ENCODE peak calls at places on chromosome 5, in nine cellular contexts. M, L, V, K, W, C, I, R and N are unnamed samples.

GRCh38 chr5:123810253-123810652 is 298.3 kb downstream of the CSNK1G3 start:
- DNase-seq in M (no peak), L (peak), V (no peak), K (no peak), W (peak), C (no peak), I (no peak), R (no peak), N (no peak)

GRCh38 chr5:87645241-87645640 is 232.5 kb upstream of the CCNH start:
- DNase-seq in M (no peak), L (no peak), V (no peak), K (no peak), W (no peak), C (no peak), I (no peak), R (no peak), N (no peak)

GRCh38 chr5:88954511-88954910 is 71.5 kb upstream of the MEF2C start:
- DNase-seq in M (no peak), L (no peak), V (no peak), K (no peak), W (no peak), C (no peak), I (no peak), R (no peak), N (no peak)

GRCh38 chr5:172620506-172620905 is 20.6 kb upstream of the NEURL1B start:
- DNase-seq in M (no peak), L (no peak), V (no peak), K (no peak), W (no peak), C (no peak), I (no peak), R (no peak), N (no peak)

GRCh38 chr5:129541648-129542251 is 81.7 kb downstream of the ADAMTS19 start:
- DNase-seq in M (no peak), L (no peak), V (no peak), K (peak), W (no peak), C (no peak), I (peak), R (no peak), N (no peak)

GRCh38 chr5:81359108-81359507 is 34.8 kb downstream of the ACOT12 start:
- DNase-seq in M (no peak), L (no peak), V (no peak), K (no peak), W (no peak), C (no peak), I (no peak), R (no peak), N (no peak)

GRCh38 chr5:145775411-145775810 is 59.7 kb downstream of the PRELID2 start:
- DNase-seq in M (no peak), L (no peak), V (no peak), K (no peak), W (no peak), C (no peak), I (peak), R (no peak), N (no peak)

GRCh38 chr5:43019615-43020293 is 20.4 kb downstream of the ANXA2R start:
- DNase-seq in M (peak), L (peak), V (no peak), K (peak), W (no peak), C (no peak), I (peak), R (peak), N (no peak)

GRCh38 chr5:88833371-88834107 is 49.4 kb downstream of the MEF2C start:
- DNase-seq in M (no peak), L (no peak), V (no peak), K (peak), W (peak), C (peak), I (peak), R (no peak), N (no peak)

GRCh38 chr5:135930029-135930948 is 24.5 kb downstream of the LECT2 start:
- DNase-seq in M (no peak), L (no peak), V (no peak), K (no peak), W (no peak), C (no peak), I (no peak), R (no peak), N (no peak)

DNA sequence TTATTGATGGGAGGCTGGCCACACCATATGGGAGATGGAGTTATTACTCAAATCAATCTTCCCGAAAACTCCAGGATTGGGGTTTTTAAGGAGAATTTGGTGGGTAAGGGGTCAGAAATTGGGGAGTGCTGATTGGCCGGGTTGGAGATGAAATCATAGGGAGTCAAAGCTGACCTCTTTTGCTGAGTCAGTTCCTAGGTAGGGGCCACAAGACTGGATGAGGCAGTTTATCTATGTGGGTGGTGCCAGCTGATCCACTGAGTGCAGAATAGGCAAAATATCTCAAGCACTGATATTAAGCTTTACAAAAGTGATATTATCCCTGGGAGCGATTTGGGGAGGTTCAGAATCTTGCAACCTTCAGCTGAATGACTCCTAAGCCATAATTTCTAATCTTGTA is 75.7 kb upstream of the CLINT1 start:
- DNase-seq in M (no peak), L (no peak), V (no peak), K (no peak), W (no peak), C (no peak), I (no peak), R (no peak), N (no peak)
- TF ChIP-seq CTCF in M (no peak), L (no peak), V (no peak), K (no peak), W (no peak), C (no peak), I (no peak), R (no peak), N (no peak)

DNA sequence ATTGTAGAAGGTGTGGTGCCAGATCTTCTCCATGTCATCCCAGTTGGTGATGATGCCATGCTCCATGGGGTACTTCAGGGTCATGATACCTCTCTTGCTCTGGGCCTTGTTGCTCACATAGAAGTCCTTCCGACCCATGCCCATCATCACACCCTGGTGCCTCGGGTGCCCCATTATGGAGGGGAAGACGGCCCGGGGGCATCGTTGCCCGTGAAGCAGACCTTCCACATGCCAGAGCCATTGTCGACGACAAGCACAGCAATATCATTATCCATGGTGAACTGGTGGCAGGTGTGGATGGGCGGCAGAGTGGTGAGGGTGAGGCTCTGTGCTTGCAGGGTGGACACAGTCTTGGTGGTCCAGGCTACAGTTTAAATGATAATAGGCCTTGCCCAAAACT is 24.8 kb upstream of the RAPGEF6 start:
- DNase-seq in M (no peak), L (no peak), V (no peak), K (no peak), W (no peak), C (no peak), I (no peak), R (no peak), N (no peak)
- H3K4me3 ChIP-seq in M (no peak), L (no peak), V (no peak), K (no peak), W (no peak), C (no peak), I (no peak), R (no peak), N (no peak)

GRCh38 chr5:96439477-96440184 is 6.6 kb upstream of the PCSK1 start:
- DNase-seq in M (no peak), L (no peak), V (no peak), K (no peak), W (no peak), C (no peak), I (peak), R (no peak), N (no peak)
- TF ChIP-seq CTCF in M (no peak), L (no peak), V (peak), K (no peak), W (no peak), C (peak), I (peak), R (peak), N (no peak)

GRCh38 chr5:180143656-180144364 is 65.2 kb downstream of the RASGEF1C start:
- DNase-seq in M (no peak), L (no peak), V (no peak), K (no peak), W (no peak), C (no peak), I (no peak), R (no peak), N (no peak)
- H3K4me3 ChIP-seq in M (no peak), L (no peak), V (no peak), K (no peak), W (no peak), C (no peak), I (no peak), R (no peak), N (no peak)

GRCh38 chr5:178116406-178116885 is 3.1 kb downstream of the N4BP3 start:
- DNase-seq in M (peak), L (no peak), V (no peak), K (no peak), W (no peak), C (no peak), I (no peak), R (no peak), N (no peak)

GRCh38 chr5:178114325-178115135 is 1.2 kb downstream of the N4BP3 start:
- DNase-seq in M (peak), L (no peak), V (no peak), K (no peak), W (no peak), C (peak), I (no peak), R (peak), N (no peak)

GRCh38 chr5:178115835-178116405 is 2.6 kb downstream of the N4BP3 start:
- DNase-seq in M (no peak), L (no peak), V (no peak), K (no peak), W (no peak), C (no peak), I (no peak), R (no peak), N (no peak)

GRCh38 chr5:178113841-178114324 is 551 bp downstream of the N4BP3 start:
- DNase-seq in M (no peak), L (no peak), V (peak), K (no peak), W (no peak), C (no peak), I (no peak), R (no peak), N (no peak)

DNA sequence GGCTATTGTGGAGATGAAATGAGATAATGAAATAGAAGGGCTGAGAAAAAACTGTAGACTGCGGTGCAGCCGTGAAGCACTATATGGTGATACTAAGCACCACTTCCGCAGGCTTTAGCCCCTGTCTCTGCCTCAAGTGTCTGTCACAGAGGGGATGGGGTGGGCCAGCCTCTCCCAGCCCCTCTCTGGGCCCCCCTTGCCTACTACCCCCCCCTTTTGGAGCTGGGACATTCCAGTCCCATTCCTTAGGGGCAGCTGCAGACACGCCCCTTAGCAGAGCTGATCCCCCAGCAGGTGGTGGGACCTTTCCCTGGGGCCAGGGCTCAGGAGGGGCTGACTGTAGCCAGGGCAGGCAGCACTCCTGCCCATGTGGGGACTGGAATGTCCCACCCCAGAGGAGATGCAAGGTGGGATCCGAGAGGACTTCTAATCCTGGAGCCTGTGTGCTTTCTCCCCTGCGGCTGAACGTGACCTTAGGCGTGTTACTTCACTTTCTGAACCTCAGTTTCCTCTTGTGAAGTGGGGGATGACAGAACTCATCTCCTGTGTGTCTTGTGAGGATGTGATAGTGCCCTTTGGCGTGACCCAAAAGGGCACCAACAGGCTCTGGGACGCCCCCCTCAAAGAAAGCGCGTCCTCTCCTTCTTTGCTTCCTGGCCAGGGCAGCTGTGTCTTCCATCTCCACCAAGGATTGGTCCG is 2.0 kb downstream of the N4BP3 start:
- DNase-seq in M (no peak), L (no peak), V (no peak), K (no peak), W (no peak), C (no peak), I (no peak), R (no peak), N (no peak)
- TF ChIP-seq CTCF in M (no peak), L (no peak), V (no peak), K (no peak), W (no peak), C (no peak), I (no peak), R (no peak), N (no peak)

DNA sequence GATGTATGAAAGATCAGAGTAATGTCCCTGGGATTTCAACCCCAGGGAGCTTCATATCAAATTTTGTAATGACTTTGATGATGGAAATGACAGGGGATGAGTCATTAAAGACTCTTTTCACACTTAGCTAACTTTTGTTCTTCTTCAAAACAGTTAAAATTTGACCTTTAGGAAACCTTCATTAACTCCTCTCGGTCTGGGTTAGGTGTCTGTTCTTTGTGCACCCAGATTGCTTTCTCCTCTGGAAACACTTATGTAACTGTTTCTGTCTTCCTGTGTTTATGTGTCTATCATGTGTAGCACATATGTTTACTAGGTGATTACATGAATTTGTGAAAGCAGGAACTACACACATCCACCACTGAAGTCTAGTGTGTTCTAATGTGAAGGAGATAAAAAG is 1.6 kb downstream of the SRFBP1 start:
- DNase-seq in M (no peak), L (no peak), V (no peak), K (no peak), W (no peak), C (no peak), I (no peak), R (no peak), N (no peak)
- H3K4me3 ChIP-seq in M (no peak), L (peak), V (peak), K (no peak), W (peak), C (no peak), I (no peak), R (peak), N (peak)

DNA sequence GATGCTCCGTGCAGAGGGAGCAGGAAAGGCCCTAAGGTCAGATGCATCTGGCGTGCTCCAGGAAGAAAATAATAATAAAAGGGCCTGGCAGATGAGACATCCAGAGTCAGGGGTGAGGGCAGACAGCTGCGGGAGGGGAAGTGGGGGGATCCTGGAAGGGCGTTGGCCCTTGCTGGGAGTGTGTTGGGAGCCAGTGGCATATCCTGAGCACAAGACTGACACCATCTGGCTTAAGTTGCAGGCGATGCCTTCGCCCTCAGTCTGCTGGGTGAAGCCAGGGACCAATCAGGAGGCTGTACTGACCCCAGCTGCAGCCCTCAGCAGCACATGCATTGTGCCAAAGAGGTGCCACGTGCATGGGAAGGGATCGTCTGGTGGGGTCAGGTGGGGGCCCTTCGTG is 3.8 kb downstream of the OR2V2 start:
- DNase-seq in M (no peak), L (no peak), V (no peak), K (no peak), W (no peak), C (no peak), I (no peak), R (no peak), N (no peak)
- TF ChIP-seq CTCF in M (no peak), L (no peak), V (peak), K (no peak), W (no peak), C (no peak), I (no peak), R (no peak), N (peak)

GRCh38 chr5:159017787-159018186 is 81.9 kb downstream of the EBF1 start:
- DNase-seq in M (peak), L (no peak), V (peak), K (no peak), W (peak), C (no peak), I (peak), R (no peak), N (no peak)

GRCh38 chr5:159022178-159022556 is 77.5 kb downstream of the EBF1 start:
- DNase-seq in M (peak), L (no peak), V (no peak), K (no peak), W (peak), C (no peak), I (peak), R (no peak), N (no peak)

GRCh38 chr5:159026781-159027180 is 72.9 kb downstream of the EBF1 start:
- DNase-seq in M (no peak), L (no peak), V (no peak), K (no peak), W (no peak), C (no peak), I (no peak), R (no peak), N (no peak)

GRCh38 chr5:159018855-159019254 is 80.9 kb downstream of the EBF1 start:
- DNase-seq in M (no peak), L (no peak), V (no peak), K (no peak), W (no peak), C (no peak), I (no peak), R (no peak), N (no peak)

DNA sequence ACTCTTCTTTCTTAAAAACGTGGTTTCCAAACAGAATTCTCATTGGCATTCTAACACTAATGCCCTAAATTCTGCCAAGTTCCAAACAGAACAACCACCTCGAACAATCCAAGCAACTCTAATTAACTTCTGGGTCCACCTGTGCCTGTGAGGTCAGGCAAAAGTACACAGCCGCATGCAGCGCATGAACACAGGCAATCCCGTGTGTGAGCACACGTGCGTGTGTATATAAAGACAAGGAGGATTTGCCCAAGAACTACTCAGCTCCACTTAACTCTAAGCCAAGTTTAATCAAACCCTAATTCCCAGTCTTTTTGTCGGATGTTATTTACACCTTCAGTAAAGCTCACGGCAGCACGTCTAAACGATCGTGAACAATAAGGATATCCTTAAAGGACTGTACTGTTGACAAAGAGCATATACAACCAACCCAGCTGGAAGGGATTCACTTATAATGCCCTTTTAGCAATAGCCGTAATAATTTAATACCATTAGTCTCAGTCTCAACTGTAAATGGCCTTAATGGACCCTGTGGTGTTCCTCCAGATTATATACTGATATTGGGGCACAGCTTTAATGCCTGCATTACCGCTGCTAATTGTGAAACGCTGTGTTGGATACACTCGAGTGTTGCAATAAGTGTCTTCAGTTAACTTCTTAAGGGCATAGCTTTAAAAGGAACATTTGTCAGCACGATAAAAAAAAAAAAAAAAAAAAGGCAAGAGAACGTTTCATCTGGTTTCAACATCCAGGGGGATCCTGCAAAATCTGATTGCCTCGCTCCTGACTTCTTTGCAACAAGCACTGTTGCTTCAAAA is 78.1 kb downstream of the EBF1 start:
- DNase-seq in M (no peak), L (no peak), V (no peak), K (no peak), W (no peak), C (no peak), I (peak), R (no peak), N (no peak)
- H3K4me3 ChIP-seq in M (no peak), L (no peak), V (no peak), K (no peak), W (peak), C (no peak), I (peak), R (no peak), N (no peak)

GRCh38 chr5:168086104-168086610 is 205.3 kb upstream of the WWC1 start:
- DNase-seq in M (no peak), L (peak), V (no peak), K (no peak), W (no peak), C (peak), I (no peak), R (no peak), N (no peak)
- TF ChIP-seq CTCF in M (no peak), L (peak), V (no peak), K (no peak), W (no peak), C (no peak), I (no peak), R (no peak), N (peak)

DNA sequence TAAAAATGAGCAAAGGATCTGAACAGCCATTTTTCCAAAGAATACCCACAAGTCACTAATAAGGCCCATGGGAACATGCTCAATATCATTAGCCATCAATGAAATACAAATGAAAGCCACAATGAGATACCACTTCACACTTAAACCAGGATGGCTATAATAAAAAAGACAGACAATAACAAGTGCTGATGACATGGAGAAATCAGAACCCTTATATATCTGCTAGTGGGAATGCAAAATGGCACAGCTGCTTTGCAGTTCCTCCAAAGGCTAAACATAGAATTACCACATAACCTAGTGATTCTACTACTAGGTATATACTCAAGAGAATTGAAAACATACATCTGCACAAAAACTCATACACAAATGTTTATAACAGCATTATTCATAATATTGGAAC is 83.7 kb downstream of the HOMER1 start:
- DNase-seq in M (no peak), L (no peak), V (no peak), K (no peak), W (no peak), C (no peak), I (no peak), R (no peak), N (no peak)
- H3K4me3 ChIP-seq in M (no peak), L (no peak), V (no peak), K (no peak), W (no peak), C (no peak), I (no peak), R (no peak), N (no peak)